ENCODE peak calls at places on chromosomes 4 and X, in nine cellular contexts. C is psoas muscle; B is Calu3; T is activated T-cell treated with anti-CD3 and anti-CD28 coated beads, Interleukin-2, amount 50 U/mL, for 1 hour; L is choroid plexus epithelial cell; V is GM10248; Z is stimulated activated CD8-positive, alpha-beta memory T cell treated with anti-CD3 and anti-CD28 coated beads, Interleukin-7, amount 100 ng/mL, for 48 hours; Y is activated naive CD8-positive, alpha-beta T cell treated with anti-CD3 and anti-CD28 coated beads, Interleukin-2, amount 50 U/mL, for 16 hours; E is C1 segment of cervical spinal cord. G is an unnamed sample.

GRCh38 chr4:109590841-109591357 is 30.9 kb downstream of the MCUB start:
- DNase-seq in C (no peak), B (no peak), T (no peak), L (no peak), V (no peak), Z (no peak), Y (no peak), E (no peak), G (no peak)

GRCh38 chrX:86023806-86024205 is 23.6 kb downstream of the CHM start:
- DNase-seq in C (no peak), B (no peak), T (no peak), L (no peak), V (no peak), Z (no peak), Y (no peak), E (no peak), G (no peak)

GRCh38 chrX:57286507-57287251 is at the start of gene FAAH2:
- DNase-seq in C (no peak), B (peak), T (peak), L (no peak), V (peak), Z (peak), Y (no peak), E (no peak), G (no peak)

GRCh38 chr4:32560306-32560705 is 1840.1 kb downstream of the PCDH7 start:
- DNase-seq in C (no peak), B (no peak), T (no peak), L (peak), V (no peak), Z (no peak), Y (no peak), E (no peak), G (no peak)

GRCh38 chrX:37420756-37421155 is 71.6 kb downstream of the PRRG1 start:
- DNase-seq in C (no peak), B (no peak), T (no peak), L (peak), V (no peak), Z (no peak), Y (no peak), E (no peak), G (no peak)

GRCh38 chr4:188822698-188823097 is 683.5 kb downstream of the TRIML1 start:
- DNase-seq in C (no peak), B (peak), T (no peak), L (no peak), V (no peak), Z (no peak), Y (no peak), E (no peak), G (no peak)

GRCh38 chr4:182806259-182807252 is 110.6 kb downstream of the DCTD start:
- DNase-seq in C (peak), B (peak), T (peak), L (peak), V (peak), Z (peak), Y (peak), E (peak), G (peak)

GRCh38 chr4:166957451-166957850 is 276.8 kb downstream of the SPOCK3 start:
- DNase-seq in C (no peak), B (no peak), T (no peak), L (no peak), V (no peak), Z (no peak), Y (no peak), E (no peak), G (no peak)

GRCh38 chr4:169523796-169524195 is 88.6 kb downstream of the NEK1 start:
- DNase-seq in C (no peak), B (no peak), T (no peak), L (no peak), V (no peak), Z (no peak), Y (no peak), E (no peak), G (no peak)

GRCh38 chrX:42803320-42803719 is 25.4 kb upstream of the PPP1R2C start:
- DNase-seq in C (no peak), B (no peak), T (no peak), L (peak), V (no peak), Z (no peak), Y (no peak), E (no peak), G (no peak)

GRCh38 chr4:80138556-80139538 is 58.5 kb upstream of the PRDM8 start:
- DNase-seq in C (no peak), B (no peak), T (peak), L (peak), V (peak), Z (peak), Y (peak), E (no peak), G (no peak)

G was measured in ascending aorta.